ENCODE peak calls at places on chromosomes 4 and X, in six cellular contexts. J, I, B, T, F and O are unnamed samples.

GRCh38 chrX:1386338-1387127 is 5.4 kb downstream of the SLC25A6 start:
- DNase-seq in J (no peak), I (no peak), B (no peak), T (no peak), F (no peak), O (no peak)

GRCh38 chrX:73851014-73852009 is 288.3 kb downstream of the CHIC1 start:
- DNase-seq in J (no peak), I (no peak), B (no peak), T (no peak), F (no peak), O (peak; percentile 94)

GRCh38 chr4:127124919-127125318 is 507.8 kb upstream of the INTU start:
- DNase-seq in J (peak; percentile 36), I (peak; percentile 30), B (peak; percentile 1), T (no peak), F (peak; percentile 40), O (peak; percentile 10)

GRCh38 chr4:173146456-173146855 is 22.2 kb upstream of the GALNT7 start:
- DNase-seq in J (no peak), I (no peak), B (no peak), T (no peak), F (no peak), O (no peak)

GRCh38 chr4:5941601-5942000 is 48.7 kb upstream of the CRMP1 start:
- DNase-seq in J (no peak), I (no peak), B (no peak), T (no peak), F (no peak), O (no peak)

GRCh38 chr4:19381068-19381467 is 870.6 kb upstream of the SLIT2 start:
- DNase-seq in J (peak; percentile 56), I (no peak), B (no peak), T (no peak), F (peak; percentile 80), O (no peak)

GRCh38 chrX:143788265-143788664 is 67.7 kb upstream of the SPANXN2 start:
- DNase-seq in J (peak; percentile 16), I (peak; percentile 1), B (no peak), T (peak; percentile 31), F (peak; percentile 27), O (peak; percentile 70)

GRCh38 chr4:71138007-71138600 is 144.7 kb downstream of the DCK start:
- DNase-seq in J (no peak), I (no peak), B (no peak), T (no peak), F (no peak), O (no peak)

GRCh38 chr4:30719363-30720020 is 677 bp upstream of the PCDH7 start:
- DNase-seq in J (peak; percentile 73), I (peak; percentile 83), B (no peak), T (peak; percentile 87), F (peak; percentile 67), O (peak; percentile 90)

GRCh38 chr4:102625232-102625930 is 124.2 kb downstream of the NFKB1 start:
- DNase-seq in J (peak; percentile 73), I (peak; percentile 52), B (peak; percentile 59), T (peak; percentile 29), F (peak; percentile 66), O (peak; percentile 45)

GRCh38 chr4:149279331-149279730 is 536.3 kb downstream of the IQCM start:
- DNase-seq in J (no peak), I (no peak), B (no peak), T (no peak), F (no peak), O (peak; percentile 58)

GRCh38 chrX:38206542-38206941 is 14.1 kb downstream of the SRPX start:
- DNase-seq in J (no peak), I (no peak), B (no peak), T (no peak), F (peak; percentile 50), O (no peak)

GRCh38 chr4:30471861-30472260 is 248.3 kb upstream of the PCDH7 start:
- DNase-seq in J (no peak), I (no peak), B (no peak), T (no peak), F (no peak), O (no peak)

GRCh38 chr4:154916068-154916467 is 135.0 kb downstream of the RBM46 start:
- DNase-seq in J (no peak), I (peak; percentile 23), B (no peak), T (no peak), F (no peak), O (no peak)

GRCh38 chr4:77273412-77273811 is 116.4 kb downstream of the CCNG2 start:
- DNase-seq in J (no peak), I (no peak), B (no peak), T (no peak), F (no peak), O (no peak)

GRCh38 chr4:39353478-39354177 is 12.5 kb downstream of the RFC1 start:
- DNase-seq in J (peak; percentile 48), I (no peak), B (no peak), T (no peak), F (peak; percentile 74), O (peak; percentile 61)

GRCh38 chr4:113383111-113383785 is 333.8 kb downstream of the ANK2 start:
- DNase-seq in J (peak; percentile 86), I (no peak), B (no peak), T (no peak), F (peak; percentile 94), O (peak; percentile 97)

GRCh38 chr4:113382704-113383103 is 333.3 kb downstream of the ANK2 start:
- DNase-seq in J (peak; percentile 41), I (no peak), B (no peak), T (no peak), F (peak; percentile 55), O (no peak)

GRCh38 chr4:113375964-113376666 is 326.7 kb downstream of the ANK2 start:
- DNase-seq in J (no peak), I (no peak), B (no peak), T (no peak), F (no peak), O (no peak)

GRCh38 chr4:113384600-113384999 is 335.1 kb downstream of the ANK2 start:
- DNase-seq in J (peak; percentile 71), I (no peak), B (no peak), T (no peak), F (peak; percentile 68), O (peak; percentile 87)

GRCh38 chr4:113378836-113379235 is 329.4 kb downstream of the ANK2 start:
- DNase-seq in J (no peak), I (no peak), B (no peak), T (no peak), F (no peak), O (no peak)
- H3K36me3 ChIP-seq in J (no peaks in the 10 kb centered on the region), I (peaks cover 9% of the 10 kb centered on the region), B (no peaks in the 10 kb centered on the region), T (peaks cover 17% of the 10 kb centered on the region), F (no peaks in the 10 kb centered on the region), O (no peaks in the 10 kb centered on the region)

DNA sequence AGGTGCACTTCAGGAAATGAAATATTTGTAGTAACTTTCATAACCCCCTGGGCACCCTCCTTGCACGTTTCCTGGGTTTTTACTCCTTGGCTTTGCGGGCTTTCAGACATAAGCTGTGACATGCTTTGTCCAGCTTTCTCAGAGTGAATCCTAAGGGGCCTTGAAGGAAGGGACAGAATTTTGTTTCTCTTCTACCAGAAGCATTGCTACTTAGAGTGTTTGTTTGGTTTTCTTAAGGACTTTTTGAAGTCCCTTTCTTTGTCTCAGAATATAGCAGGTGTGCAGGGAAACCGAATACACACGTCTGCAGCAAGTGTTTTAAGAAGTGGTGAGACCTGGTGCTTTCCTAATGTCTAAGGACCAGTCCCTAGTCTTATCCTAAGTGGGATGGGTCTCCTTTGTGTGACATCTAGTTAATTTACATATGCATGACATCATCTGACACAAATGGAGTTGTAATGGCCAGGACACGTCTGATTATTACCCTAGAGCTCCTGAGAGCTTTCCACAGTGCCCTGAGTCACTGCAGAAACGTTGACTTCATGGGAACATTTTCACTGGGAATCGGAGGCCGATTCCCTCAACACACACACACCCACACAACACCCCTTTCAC is 1.3 kb downstream of the FAM149A start:
- DNase-seq in J (peak; percentile 2), I (peak; percentile 35), B (no peak), T (peak; percentile 25), F (no peak), O (peak; percentile 10)
- TF ChIP-seq EZH2 in J (no peak), I (peak; percentile 50), B (no peak), T (peak; percentile 48), F (no peak), O (peak; percentile 6)

GRCh38 chr4:17614416-17615299 is at the start of gene MED28:
- DNase-seq in J (peak; percentile 95), I (peak; percentile 97), B (peak; percentile 93), T (peak; percentile 99), F (peak; percentile 99), O (peak; percentile 97)

GRCh38 chr4:17613761-17614415 is 553 bp upstream of the MED28 start:
- DNase-seq in J (peak; percentile 72), I (peak; percentile 33), B (peak; percentile 50), T (peak; percentile 36), F (peak; percentile 93), O (peak; percentile 6)

GRCh38 chr4:17618926-17619325 is 4.5 kb downstream of the MED28 start:
- DNase-seq in J (no peak), I (no peak), B (no peak), T (no peak), F (no peak), O (no peak)

GRCh38 chr4:17619416-17620105 is 5.1 kb downstream of the MED28 start:
- DNase-seq in J (peak; percentile 81), I (no peak), B (no peak), T (no peak), F (peak; percentile 57), O (no peak)

GRCh38 chr4:17616283-17616682 is 1.8 kb downstream of the MED28 start:
- DNase-seq in J (no peak), I (no peak), B (no peak), T (no peak), F (no peak), O (no peak)
- H3K4me1 ChIP-seq in J (peaks cover 11% of the 10 kb centered on the region), I (peaks cover 10% of the 10 kb centered on the region), B (peaks cover 40% of the 10 kb centered on the region), T (no peaks in the 10 kb centered on the region), F (peaks cover 16% of the 10 kb centered on the region), O (peaks cover 10% of the 10 kb centered on the region)

GRCh38 chrX:14015941-14016340 is 13.8 kb downstream of the GEMIN8 start:
- DNase-seq in J (no peak), I (no peak), B (no peak), T (no peak), F (peak; percentile 62), O (no peak)
- H3K36me3 ChIP-seq in J (no peaks in the 10 kb centered on the region), I (no peaks in the 10 kb centered on the region), B (no peaks in the 10 kb centered on the region), T (no peaks in the 10 kb centered on the region), F (no peaks in the 10 kb centered on the region), O (no peaks in the 10 kb centered on the region)

DNA sequence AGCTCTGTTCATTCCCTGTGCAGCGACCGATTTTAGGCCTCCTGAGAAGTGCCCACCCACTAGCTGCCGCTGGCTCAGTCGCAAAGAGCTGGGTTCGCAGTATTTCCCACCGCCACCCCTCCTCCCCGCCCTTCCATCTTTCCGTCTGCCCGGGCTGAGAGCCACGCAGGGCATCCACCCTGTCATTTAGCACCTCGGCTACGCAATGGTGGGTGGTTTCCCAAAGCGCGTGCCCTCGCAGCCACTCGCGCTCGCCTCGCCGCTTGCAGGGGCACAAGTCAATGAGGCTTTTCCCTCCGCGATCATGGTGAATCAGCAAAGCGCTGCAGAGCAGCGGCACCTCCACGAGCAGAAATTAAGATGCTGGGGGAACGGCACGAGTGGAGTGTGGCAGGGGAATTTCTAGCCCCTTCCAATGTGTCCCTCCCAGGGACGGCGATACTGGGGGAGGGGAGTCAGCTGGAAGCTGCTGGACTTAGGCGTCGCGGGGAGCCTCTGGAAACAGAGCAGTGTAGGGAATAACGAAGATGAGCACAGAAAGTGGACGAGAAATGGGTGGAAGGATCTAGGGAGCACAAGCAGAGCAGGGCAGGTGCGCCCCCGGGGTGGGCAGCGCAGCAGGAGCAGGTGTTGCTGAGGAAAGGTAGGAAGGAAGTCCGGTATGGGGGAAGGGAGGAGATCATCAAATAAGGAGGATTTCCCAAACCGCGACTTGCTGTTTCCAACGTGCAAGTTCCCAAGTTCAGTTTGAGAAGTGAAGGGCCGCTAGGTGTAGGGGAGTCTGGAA is 2.4 kb upstream of the PTCHD1 start:
- DNase-seq in J (peak; percentile 0), I (peak; percentile 50), B (no peak), T (peak; percentile 29), F (no peak), O (no peak)
- TF ChIP-seq EZH2 in J (peak; percentile 9), I (no peak), B (no peak), T (peak; percentile 50), F (no peak), O (peak; percentile 8)